ENCODE peak calls at places on chromosome 1, in nine cellular contexts. N is PC-9, T is thyroid gland, M is left ventricle myocardium inferior, R is aorta, I is heart left ventricle, K is lower lobe of right lung, Q is GM23338, G is spleen. C is an unnamed sample. For H3K4me1, the result is how much of the 10 kb centered on the place peaks cover.

GRCh38 chr1:65393345-65393744 is 27.1 kb upstream of the LEPR start:
- DNase-seq in G (no peak), N (no peak), R (no peak), K (no peak), I (no peak), M (no peak), Q (no peak), T (no peak), C (peak)

GRCh38 chr1:30569384-30569783 is 154.0 kb downstream of the MATN1 start:
- DNase-seq in T (no peak), R (no peak), I (no peak), N (no peak), G (no peak), M (no peak), K (no peak), Q (peak), C (no peak)

GRCh38 chr1:17195731-17196130 is 9.2 kb upstream of the PADI1 start:
- DNase-seq in T (no peak), Q (no peak), M (no peak), R (no peak), I (no peak), G (no peak), N (no peak), K (no peak), C (no peak)

GRCh38 chr1:232509570-232509969 is 120.4 kb downstream of the SIPA1L2 start:
- DNase-seq in N (no peak), K (no peak), Q (peak), G (no peak), T (no peak), R (no peak), I (peak), M (peak), C (no peak)

GRCh38 chr1:8020032-8020431 is 6.1 kb downstream of the ERRFI1 start:
- DNase-seq in T (peak), I (no peak), G (no peak), R (no peak), K (no peak), Q (no peak), N (peak), M (no peak), C (peak)

GRCh38 chr1:15457484-15458027 is 1.0 kb downstream of the CELA2A start:
- DNase-seq in Q (no peak), K (no peak), N (no peak), I (no peak), R (no peak), T (no peak), G (no peak), M (no peak), C (no peak)

GRCh38 chr1:48469616-48470500 is 2.1 kb downstream of the SPATA6 start:
- DNase-seq in K (peak), Q (no peak), G (peak), M (peak), T (peak), I (peak), N (no peak), R (peak), C (peak)

GRCh38 chr1:164651378-164651951 is 92.5 kb downstream of the PBX1 start:
- DNase-seq in N (peak), T (no peak), M (no peak), G (no peak), R (no peak), I (no peak), Q (no peak), K (no peak), C (peak)

GRCh38 chr1:245853291-245853690 is 653.8 kb downstream of the SMYD3 start:
- DNase-seq in K (no peak), I (no peak), T (no peak), Q (no peak), R (no peak), M (no peak), N (no peak), G (no peak), C (no peak)

GRCh38 chr1:216750031-216750627 is 26.9 kb upstream of the ESRRG start:
- DNase-seq in R (no peak), M (no peak), K (no peak), T (peak), G (no peak), Q (peak), I (peak), N (no peak), C (peak)

GRCh38 chr1:52602328-52603300 is at the start of gene GPX7:
- DNase-seq in Q (peak), G (peak), K (peak), I (peak), N (no peak), M (peak), T (peak), R (peak), C (no peak)

GRCh38 chr1:101506541-101507164 is 269.8 kb downstream of the S1PR1 start:
- DNase-seq in I (no peak), R (no peak), T (peak), K (no peak), G (no peak), M (no peak), Q (peak), N (no peak), C (peak)

GRCh38 chr1:205141236-205142104 is 19.7 kb upstream of the RBBP5 start:
- DNase-seq in Q (peak), G (peak), R (peak), N (peak), T (peak), I (peak), K (peak), M (peak), C (peak)

GRCh38 chr1:192546596-192547199 is 28.9 kb upstream of the RGS1 start:
- DNase-seq in T (no peak), Q (no peak), K (no peak), M (no peak), G (no peak), I (no peak), R (no peak), N (peak), C (no peak)

GRCh38 chr1:54105736-54106269 is 47.0 kb downstream of the CDCP2 start:
- DNase-seq in N (no peak), R (no peak), K (no peak), M (no peak), I (no peak), Q (no peak), T (no peak), G (no peak), C (no peak)

GRCh38 chr1:204232530-204232929 is 18.7 kb upstream of the GOLT1A start:
- DNase-seq in I (no peak), N (no peak), M (no peak), T (no peak), Q (no peak), R (no peak), G (no peak), K (no peak), C (no peak)

GRCh38 chr1:145972580-145972979 is 8.1 kb downstream of the POLR3GL start:
- DNase-seq in N (no peak), Q (no peak), K (no peak), R (no peak), I (no peak), T (peak), M (no peak), G (no peak), C (no peak)
- H3K4me1 ChIP-seq in N (under half), Q (under half), K (under half), R (under half), I (under half), T (under half), M (under half), G (under half), C (under half)

GRCh38 chr1:1020000-1020404 is at the start of gene AGRN:
- DNase-seq in K (no peak), N (no peak), Q (peak), G (peak), T (peak), R (no peak), I (peak), M (no peak), C (no peak)
- H3K4me1 ChIP-seq in K (under half), N (under half), Q (under half), G (under half), T (under half), R (under half), I (under half), M (half or more), C (under half)

GRCh38 chr1:19384113-19384512 is 72.0 kb downstream of the SLC66A1 start:
- DNase-seq in I (peak), N (no peak), T (peak), M (peak), K (no peak), G (no peak), Q (no peak), R (peak), C (no peak)

GRCh38 chr1:19387045-19387467 is 74.9 kb downstream of the SLC66A1 start:
- DNase-seq in T (no peak), N (no peak), I (no peak), R (peak), Q (no peak), K (no peak), M (no peak), G (no peak), C (no peak)

GRCh38 chr1:19384772-19385187 is 72.7 kb downstream of the SLC66A1 start:
- DNase-seq in R (peak), N (no peak), G (no peak), T (no peak), Q (no peak), K (no peak), I (no peak), M (no peak), C (no peak)

GRCh38 chr1:19385236-19385635 is 73.1 kb downstream of the SLC66A1 start:
- DNase-seq in G (no peak), R (no peak), T (no peak), K (no peak), I (no peak), N (no peak), M (no peak), Q (no peak), C (no peak)

DNA sequence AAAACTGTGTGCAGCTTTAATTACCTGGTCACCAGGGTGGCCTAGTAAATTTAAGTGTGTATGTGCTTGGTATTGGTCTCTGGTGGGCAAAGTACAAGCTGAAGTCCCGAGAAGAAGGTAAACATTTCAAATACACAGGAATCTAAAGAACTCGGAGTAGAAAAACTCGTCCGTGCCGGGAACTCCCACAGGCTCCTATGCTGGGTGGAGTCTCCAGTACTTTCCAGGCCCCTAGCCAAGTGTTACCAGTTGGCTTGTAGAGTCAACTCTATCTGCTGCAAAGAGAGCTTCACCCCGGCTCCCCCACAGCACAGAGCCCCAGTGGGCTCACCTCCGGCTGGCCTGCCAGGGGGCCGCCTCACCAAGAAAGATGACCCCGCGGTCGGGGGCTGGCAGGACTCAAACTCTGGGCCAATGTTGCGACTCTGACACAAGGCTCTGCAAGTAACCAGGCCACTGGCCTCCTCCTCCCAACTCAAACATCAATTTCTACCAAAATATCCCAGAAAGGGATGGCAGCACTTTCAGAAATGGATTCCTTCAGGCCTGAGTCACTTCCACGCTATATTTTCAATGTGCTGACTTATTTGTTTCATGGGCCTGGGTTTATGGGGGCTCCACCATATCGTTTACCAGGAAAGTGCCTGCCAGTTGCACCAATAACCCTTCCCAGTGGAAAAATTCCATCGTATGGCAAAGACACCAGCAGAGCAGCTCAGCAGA is 73.9 kb downstream of the SLC66A1 start:
- DNase-seq in G (no peak), Q (no peak), N (no peak), M (peak), I (peak), R (peak), K (peak), T (peak), C (no peak)
- H3K4me1 ChIP-seq in G (under half), Q (under half), N (under half), M (half or more), I (under half), R (under half), K (under half), T (under half), C (under half)

GRCh38 chr1:117120774-117121588 is 568 bp downstream of the TRIM45 start:
- DNase-seq in K (no peak), T (no peak), R (no peak), M (no peak), I (no peak), Q (peak), G (no peak), N (peak), C (no peak)
- H3K4me1 ChIP-seq in K (under half), T (under half), R (under half), M (half or more), I (under half), Q (under half), G (under half), N (under half), C (under half)

GRCh38 chr1:89952021-89952995 is 42.6 kb upstream of the ZNF326 start:
- DNase-seq in I (no peak), Q (peak), G (no peak), R (no peak), T (no peak), K (no peak), N (peak), M (no peak), C (no peak)
- H3K4me1 ChIP-seq in I (under half), Q (under half), G (under half), R (under half), T (under half), K (under half), N (half or more), M (under half), C (under half)

C was measured in foreskin keratinocyte.